ENCODE peak calls at places on chromosomes 2 and 18, in four cellular contexts. Y, R, A and G are unnamed samples.

GRCh38 chr18:778194-779007 is 33.6 kb downstream of the YES1 start:
- DNase-seq in Y (no peak), R (peak), A (no peak), G (no peak)

GRCh38 chr2:67476808-67477790 is 80.0 kb downstream of the ETAA1 start:
- DNase-seq in Y (peak), R (peak), A (no peak), G (peak)

GRCh38 chr2:235070063-235070706 is 118.4 kb downstream of the SH3BP4 start:
- DNase-seq in Y (no peak), R (no peak), A (no peak), G (no peak)

GRCh38 chr18:3180325-3180724 is 39.4 kb downstream of the MYOM1 start:
- DNase-seq in Y (no peak), R (no peak), A (no peak), G (no peak)

GRCh38 chr2:190979906-190980629 is 33.9 kb downstream of the STAT1 start:
- DNase-seq in Y (peak), R (no peak), A (no peak), G (peak)

GRCh38 chr2:39772086-39772811 is 6.8 kb downstream of the THUMPD2 start:
- DNase-seq in Y (no peak), R (no peak), A (no peak), G (no peak)

GRCh38 chr18:7524786-7525185 is 42.3 kb upstream of the PTPRM start:
- DNase-seq in Y (no peak), R (no peak), A (no peak), G (no peak)

GRCh38 chr2:231364961-231365810 is 30.3 kb upstream of the B3GNT7 start:
- DNase-seq in Y (peak), R (peak), A (peak), G (no peak)

GRCh38 chr2:58562281-58562680 is 321.2 kb upstream of the FANCL start:
- DNase-seq in Y (no peak), R (no peak), A (no peak), G (no peak)

GRCh38 chr2:108934583-108935230 is 54.3 kb downstream of the EDAR start:
- DNase-seq in Y (no peak), R (no peak), A (no peak), G (no peak)

GRCh38 chr2:74516650-74517049 is 2.4 kb downstream of the TLX2 start:
- DNase-seq in Y (no peak), R (no peak), A (no peak), G (no peak)

GRCh38 chr2:213451542-213452256 is 167.4 kb downstream of the SPAG16 start:
- DNase-seq in Y (no peak), R (no peak), A (no peak), G (peak)

GRCh38 chr18:22159014-22159413 is 10.4 kb upstream of the GATA6 start:
- DNase-seq in Y (no peak), R (no peak), A (no peak), G (no peak)

GRCh38 chr2:13581471-13581870 is 864.7 kb downstream of the TRIB2 start:
- DNase-seq in Y (no peak), R (no peak), A (no peak), G (no peak)

GRCh38 chr18:49857708-49858107 is 44.4 kb upstream of the ACAA2 start:
- DNase-seq in Y (no peak), R (no peak), A (no peak), G (no peak)

GRCh38 chr2:168449419-168449818 is 6.7 kb upstream of the CERS6 start:
- DNase-seq in Y (no peak), R (no peak), A (no peak), G (no peak)

GRCh38 chr2:129877795-129878775 is 101.4 kb upstream of the RAB6C start:
- DNase-seq in Y (no peak), R (no peak), A (no peak), G (peak)

GRCh38 chr2:179224361-179224760 is 40.3 kb downstream of the SESTD1 start:
- DNase-seq in Y (no peak), R (no peak), A (no peak), G (no peak)

GRCh38 chr2:150125708-150126107 is 361.8 kb downstream of the RND3 start:
- DNase-seq in Y (no peak), R (no peak), A (no peak), G (no peak)

GRCh38 chr2:10541081-10541480 is 93.0 kb upstream of the ODC1 start:
- DNase-seq in Y (no peak), R (no peak), A (no peak), G (no peak)

GRCh38 chr2:125588780-125589179 is 1067.2 kb upstream of the GYPC start:
- DNase-seq in Y (no peak), R (no peak), A (no peak), G (no peak)

GRCh38 chr2:25851740-25852503 is 26.4 kb downstream of the ASXL2 start:
- DNase-seq in Y (peak), R (peak), A (peak), G (peak)

GRCh38 chr2:215831296-215831913 is 181.9 kb downstream of the MREG start:
- DNase-seq in Y (no peak), R (peak), A (no peak), G (no peak)

GRCh38 chr2:28350196-28350595 is 42.5 kb upstream of the FOSL2 start:
- DNase-seq in Y (no peak), R (no peak), A (no peak), G (no peak)

GRCh38 chr2:43280994-43281393 is 54.6 kb upstream of the ZFP36L2 start:
- DNase-seq in Y (no peak), R (no peak), A (no peak), G (no peak)

GRCh38 chr2:242031481-242032019 is 162.0 kb downstream of the RTP5 start:
- DNase-seq in Y (no peak), R (no peak), A (no peak), G (no peak)

GRCh38 chr2:23745726-23746105 is 181.2 kb downstream of the ATAD2B start:
- DNase-seq in Y (peak), R (no peak), A (no peak), G (no peak)

GRCh38 chr2:47069628-47070154 is 85.4 kb downstream of the STPG4 start:
- DNase-seq in Y (peak), R (peak), A (no peak), G (no peak)

GRCh38 chr18:32707153-32707552 is 65.7 kb downstream of the KLHL14 start:
- DNase-seq in Y (no peak), R (no peak), A (no peak), G (no peak)

GRCh38 chr18:5057348-5058012 is 139.6 kb downstream of the AKAIN1 start:
- DNase-seq in Y (peak), R (peak), A (peak), G (peak)

GRCh38 chr2:6077585-6077984 is 385.4 kb downstream of the SOX11 start:
- DNase-seq in Y (no peak), R (no peak), A (no peak), G (no peak)

GRCh38 chr2:187037310-187037709 is 188.3 kb upstream of the ZSWIM2 start:
- DNase-seq in Y (no peak), R (no peak), A (no peak), G (no peak)

GRCh38 chr2:236753611-236754010 is 184.0 kb downstream of the ACKR3 start:
- DNase-seq in Y (no peak), R (no peak), A (no peak), G (no peak)

GRCh38 chr2:218658671-218659257 is 659 bp downstream of the ZNF142 start:
- DNase-seq in Y (peak), R (peak), A (peak), G (peak)

GRCh38 chr2:140797718-140798117 is 1333.1 kb downstream of the LRP1B start:
- DNase-seq in Y (no peak), R (no peak), A (no peak), G (no peak)

GRCh38 chr2:138744709-138745108 is 35.5 kb downstream of the NXPH2 start:
- DNase-seq in Y (no peak), R (no peak), A (no peak), G (no peak)

GRCh38 chr2:96599941-96600340 is 38.2 kb downstream of the KANSL3 start:
- DNase-seq in Y (no peak), R (no peak), A (no peak), G (no peak)

GRCh38 chr2:234823877-234824376 is 127.9 kb upstream of the SH3BP4 start:
- DNase-seq in Y (no peak), R (peak), A (no peak), G (no peak)

GRCh38 chr2:224222976-224223375 is 178.9 kb downstream of the FAM124B start:
- DNase-seq in Y (no peak), R (no peak), A (no peak), G (no peak)

GRCh38 chr2:224222320-224222719 is 179.6 kb downstream of the FAM124B start:
- DNase-seq in Y (no peak), R (no peak), A (no peak), G (no peak)

GRCh38 chr2:224221455-224221913 is 180.4 kb downstream of the FAM124B start:
- DNase-seq in Y (no peak), R (no peak), A (no peak), G (no peak)

GRCh38 chr2:224219781-224220180 is 180.7 kb upstream of the SERPINE2 start:
- DNase-seq in Y (no peak), R (no peak), A (no peak), G (no peak)

DNA sequence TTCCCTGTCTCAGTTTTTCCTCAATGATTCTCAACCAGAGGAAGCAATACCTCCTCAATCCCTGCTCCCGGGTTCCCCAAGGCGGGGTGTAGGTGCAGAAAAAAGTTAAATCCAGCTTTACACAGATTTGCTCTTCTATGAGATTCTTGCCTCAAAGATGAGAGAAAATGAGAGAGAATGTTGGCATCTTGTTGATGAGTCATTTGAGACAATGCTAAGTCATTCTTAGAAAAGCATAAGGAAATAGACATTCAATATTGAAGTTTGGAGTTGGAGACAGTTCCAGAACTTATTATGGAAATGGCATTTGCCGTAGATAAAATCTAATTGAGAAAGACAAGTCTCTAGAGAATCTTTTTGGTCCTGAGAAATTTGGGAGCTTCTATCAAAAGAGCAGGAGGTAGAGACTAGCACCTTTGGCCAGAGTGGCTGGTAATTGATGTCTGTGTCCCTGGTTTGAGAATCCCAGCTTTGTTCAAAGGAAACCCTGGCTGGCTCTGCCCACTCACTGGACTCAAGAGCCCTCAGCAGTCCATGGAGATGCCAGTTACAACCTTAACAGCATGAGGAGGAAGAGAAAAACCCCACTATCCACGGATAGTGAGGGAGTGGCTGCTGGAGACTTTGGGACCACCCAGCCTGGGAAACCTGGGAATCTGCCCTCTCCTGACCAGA is 181.2 kb downstream of the FAM124B start:
- DNase-seq in Y (no peak), R (no peak), A (no peak), G (no peak)
- TF ChIP-seq FOXM1 in Y (no peak), R (no peak), A (no peak), G (no peak)

DNA sequence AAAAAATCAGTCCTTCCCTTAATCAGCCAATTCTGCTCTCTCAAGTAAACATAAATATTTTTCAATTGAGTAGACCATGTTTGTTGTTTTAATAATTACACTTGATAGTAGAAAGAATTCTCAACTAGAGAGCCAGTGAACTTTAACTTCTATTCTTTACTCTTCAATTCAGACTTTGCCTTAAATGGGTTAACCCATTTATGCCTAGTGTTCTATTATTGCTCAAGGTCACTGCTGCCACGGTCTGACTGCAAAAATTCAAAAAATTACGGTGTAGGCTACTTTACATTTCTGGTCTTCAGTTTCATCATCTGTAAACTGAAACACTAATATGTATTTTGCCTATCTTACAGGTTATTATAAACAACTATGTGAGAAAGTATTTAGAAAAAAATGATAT is 103.1 kb downstream of the TLK1 start:
- DNase-seq in Y (no peak), R (no peak), A (no peak), G (no peak)
- TF ChIP-seq FOXM1 in Y (no peak), R (no peak), A (no peak), G (no peak)

GRCh38 chr2:240670402-240670801 is 12.3 kb downstream of the AQP12B start:
- DNase-seq in Y (no peak), R (no peak), A (no peak), G (no peak)
- TF ChIP-seq FOXM1 in Y (no peak), R (no peak), A (no peak), G (no peak)

GRCh38 chr18:42937434-42937833 is 178.1 kb downstream of the RIT2 start:
- DNase-seq in Y (peak), R (no peak), A (no peak), G (no peak)

GRCh38 chr18:42929857-42930256 is 185.6 kb downstream of the RIT2 start:
- DNase-seq in Y (no peak), R (no peak), A (no peak), G (no peak)

GRCh38 chr18:42929181-42929580 is 186.3 kb downstream of the RIT2 start:
- DNase-seq in Y (no peak), R (no peak), A (no peak), G (no peak)

GRCh38 chr18:42936289-42936688 is 179.2 kb downstream of the RIT2 start:
- DNase-seq in Y (no peak), R (no peak), A (no peak), G (no peak)

DNA sequence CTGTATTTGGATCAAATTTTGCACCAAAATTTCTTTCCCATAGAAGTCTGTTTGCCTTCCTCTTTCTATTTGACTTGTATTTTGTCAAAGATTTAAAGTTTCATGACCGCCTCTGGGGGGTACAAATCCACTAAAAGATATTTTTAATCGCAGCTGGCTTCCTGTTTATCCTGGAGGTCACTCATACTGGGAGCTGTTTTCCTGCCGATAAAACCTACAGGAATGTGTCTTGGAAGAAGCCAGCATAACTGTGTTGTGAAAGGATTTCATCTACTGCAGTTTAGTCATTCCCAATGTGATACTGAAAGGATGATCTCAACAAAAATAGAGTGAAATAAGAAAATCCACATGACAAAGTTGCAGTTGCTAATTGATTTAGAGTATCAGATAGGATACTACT is 184.0 kb downstream of the RIT2 start:
- DNase-seq in Y (no peak), R (no peak), A (no peak), G (no peak)
- TF ChIP-seq FOXM1 in Y (no peak), R (no peak), A (no peak), G (no peak)

GRCh38 chr2:127305985-127306585 is 12.1 kb upstream of the ERCC3 start:
- DNase-seq in Y (no peak), R (no peak), A (no peak), G (no peak)
- TF ChIP-seq FOXM1 in Y (no peak), R (no peak), A (no peak), G (no peak)

GRCh38 chr2:192480984-192481383 is 286.3 kb upstream of the TMEFF2 start:
- DNase-seq in Y (no peak), R (no peak), A (no peak), G (no peak)
- TF ChIP-seq FOXM1 in Y (no peak), R (no peak), A (no peak), G (no peak)

GRCh38 chr2:148721991-148722777 is 77.6 kb downstream of the EPC2 start:
- DNase-seq in Y (no peak), R (no peak), A (no peak), G (no peak)

GRCh38 chr2:148726228-148726627 is 81.7 kb downstream of the EPC2 start:
- DNase-seq in Y (no peak), R (no peak), A (no peak), G (no peak)

GRCh38 chr2:148721520-148721931 is 77.0 kb downstream of the EPC2 start:
- DNase-seq in Y (no peak), R (no peak), A (no peak), G (no peak)

GRCh38 chr2:148730085-148730484 is 85.5 kb downstream of the EPC2 start:
- DNase-seq in Y (no peak), R (no peak), A (no peak), G (no peak)

GRCh38 chr2:148725569-148725968 is 81.0 kb downstream of the EPC2 start:
- DNase-seq in Y (no peak), R (no peak), A (no peak), G (no peak)
- TF ChIP-seq FOXM1 in Y (no peak), R (no peak), A (no peak), G (no peak)